ENCODE peak calls at places on chromosomes 5 and 9, in nine cellular contexts. G is transverse colon; M is AG09309; D is CD8-positive, alpha-beta T cell; A is HFFc6; V is Calu3; K is neural crest cell; U is GM12865; X is cardiac fibroblast. O is an unnamed sample.

GRCh38 chr9:114180701-114181582 is 25.6 kb downstream of the COL27A1 start:
- DNase-seq in K (no peak), A (no peak), X (no peak), U (no peak), V (no peak), G (no peak), D (no peak), M (no peak), O (no peak)

GRCh38 chr5:80711938-80712337 is 57.2 kb upstream of the DHFR start:
- DNase-seq in K (peak), A (peak), X (peak), G (no peak), U (peak), M (no peak), D (no peak), V (peak), O (peak)

GRCh38 chr9:126108240-126108639 is 218.4 kb upstream of the MVB12B start:
- DNase-seq in K (peak), M (no peak), D (no peak), G (no peak), X (peak), U (no peak), V (no peak), A (no peak), O (peak)

GRCh38 chr5:112036206-112036605 is 279.2 kb upstream of the NREP start:
- DNase-seq in X (no peak), K (no peak), A (peak), V (no peak), U (no peak), D (no peak), M (peak), G (no peak), O (no peak)

GRCh38 chr5:15354011-15354410 is 146.0 kb upstream of the FBXL7 start:
- DNase-seq in D (no peak), V (no peak), A (no peak), K (no peak), U (no peak), M (no peak), X (no peak), G (no peak), O (no peak)

GRCh38 chr9:75960561-75960960 is 70.1 kb downstream of the PCSK5 start:
- DNase-seq in A (no peak), V (no peak), K (no peak), U (no peak), D (no peak), X (no peak), M (no peak), G (no peak), O (no peak)

GRCh38 chr9:78003730-78004129 is 27.9 kb downstream of the GNAQ start:
- DNase-seq in A (no peak), M (no peak), G (no peak), U (no peak), K (no peak), D (no peak), V (no peak), X (no peak), O (no peak)

GRCh38 chr5:127876384-127876783 is 173.2 kb downstream of the CCDC192 start:
- DNase-seq in X (no peak), V (no peak), D (no peak), G (no peak), M (no peak), K (no peak), U (no peak), A (no peak), O (no peak)

GRCh38 chr9:136614967-136615623 is 47.6 kb upstream of the EGFL7 start:
- DNase-seq in G (peak), M (no peak), K (no peak), U (no peak), D (no peak), A (no peak), X (no peak), V (no peak), O (no peak)

GRCh38 chr5:76441101-76441500 is 38.0 kb downstream of the IQGAP2 start:
- DNase-seq in G (no peak), M (no peak), D (no peak), U (no peak), X (no peak), A (no peak), V (no peak), K (no peak), O (no peak)

GRCh38 chr5:135243194-135244191 is 155.5 kb downstream of the MACROH2A1 start:
- DNase-seq in M (no peak), A (no peak), D (no peak), K (no peak), V (no peak), X (no peak), G (peak), U (no peak), O (no peak)

GRCh38 chr5:72543365-72543764 is 36.2 kb upstream of the ZNF366 start:
- DNase-seq in M (peak), V (no peak), D (no peak), K (no peak), U (no peak), A (peak), X (peak), G (no peak), O (no peak)

GRCh38 chr9:89923961-89924504 is 319.2 kb downstream of the GADD45G start:
- DNase-seq in V (no peak), U (no peak), M (no peak), X (no peak), A (no peak), G (no peak), D (no peak), K (no peak), O (peak)

GRCh38 chr9:70470050-70471015 is 55.9 kb upstream of the KLF9 start:
- DNase-seq in X (no peak), A (no peak), V (peak), K (no peak), U (no peak), M (no peak), D (no peak), G (peak), O (no peak)

GRCh38 chr9:112002847-112003457 is 106.3 kb downstream of the UGCG start:
- DNase-seq in V (no peak), U (no peak), K (no peak), X (peak), D (no peak), G (no peak), A (no peak), M (no peak), O (no peak)

GRCh38 chr9:112002131-112002846 is 105.7 kb downstream of the UGCG start:
- DNase-seq in X (no peak), G (no peak), V (no peak), M (no peak), U (no peak), A (no peak), D (peak), K (no peak), O (no peak)

GRCh38 chr9:111999319-111999718 is 102.7 kb downstream of the UGCG start:
- DNase-seq in M (no peak), A (no peak), K (no peak), V (no peak), D (no peak), U (no peak), X (no peak), G (no peak), O (no peak)

GRCh38 chr9:112003538-112003937 is 106.9 kb downstream of the UGCG start:
- DNase-seq in V (no peak), G (no peak), U (no peak), M (no peak), K (no peak), X (no peak), A (no peak), D (no peak), O (no peak)

DNA sequence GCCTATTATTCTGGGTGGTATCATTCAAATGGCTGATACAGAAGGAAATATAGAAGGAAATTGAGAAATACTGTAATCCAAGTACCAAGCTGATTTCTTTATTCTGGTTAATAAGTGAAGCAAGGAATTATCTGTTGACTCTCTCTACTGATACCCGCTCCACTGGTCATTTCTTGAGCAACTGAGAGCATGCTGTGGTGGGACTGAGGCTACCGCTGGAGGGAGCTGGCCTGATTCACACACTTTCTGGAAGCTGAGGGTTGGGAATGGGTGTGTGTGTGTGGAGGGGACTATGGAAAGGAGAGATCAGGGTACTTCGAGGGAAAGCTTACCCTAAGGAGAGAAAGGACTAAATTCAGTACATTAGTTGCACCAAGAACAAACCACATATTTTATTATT is 104.1 kb downstream of the UGCG start:
- DNase-seq in U (no peak), X (no peak), D (no peak), M (no peak), A (no peak), V (no peak), K (no peak), G (no peak), O (no peak)
- TF ChIP-seq CTCF in U (no peak), X (no peak), D (no peak), M (peak), A (no peak), V (no peak), K (no peak), G (no peak), O (no peak)

DNA sequence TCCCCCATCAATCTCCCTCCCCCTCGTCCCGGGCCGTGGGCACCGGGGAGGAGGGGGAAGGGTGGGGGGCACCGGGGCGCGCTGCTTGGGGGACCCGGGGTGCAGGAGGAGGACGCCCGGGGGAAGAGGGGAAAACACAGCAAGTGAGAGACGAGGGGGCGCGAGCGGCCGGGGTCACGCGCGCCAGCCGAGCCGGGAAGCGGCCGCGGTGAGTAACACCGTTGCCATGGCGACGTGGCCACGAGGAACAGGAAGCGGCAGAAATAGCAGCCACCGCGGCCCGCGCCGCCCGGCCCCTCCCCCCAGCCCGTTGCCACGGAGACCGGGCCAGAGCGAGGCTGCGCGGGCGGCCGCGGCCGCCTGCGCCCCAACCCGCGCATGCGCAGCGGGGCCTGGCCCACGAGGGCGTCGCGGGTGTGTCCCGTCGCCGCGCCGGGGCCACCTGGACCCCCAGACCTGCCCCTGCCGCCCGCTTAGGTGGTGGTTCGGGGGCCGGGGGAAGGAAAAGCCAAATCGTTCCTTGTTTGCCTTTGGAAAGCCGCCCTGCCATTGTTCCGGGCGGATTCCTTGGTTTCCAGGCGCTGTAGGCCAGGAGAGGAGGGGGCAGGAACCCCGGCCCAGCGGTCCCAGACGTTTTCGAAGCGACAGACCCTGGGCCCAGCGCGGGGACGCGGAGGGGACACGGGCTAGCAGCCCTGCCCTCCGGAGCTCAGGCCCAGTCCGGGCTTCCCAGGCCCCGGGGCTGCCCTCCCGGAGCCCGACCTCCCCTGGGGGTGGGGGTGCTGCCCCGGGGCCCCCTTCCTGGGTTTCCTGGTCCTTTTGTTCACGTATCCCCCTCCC is 207.1 kb downstream of the C9orf50 start:
- DNase-seq in D (peak), K (peak), M (peak), X (peak), V (peak), G (peak), U (peak), A (peak), O (peak)
- TF ChIP-seq CTCF in D (no peak), K (no peak), M (no peak), X (no peak), V (no peak), G (no peak), U (no peak), A (no peak), O (no peak)

DNA sequence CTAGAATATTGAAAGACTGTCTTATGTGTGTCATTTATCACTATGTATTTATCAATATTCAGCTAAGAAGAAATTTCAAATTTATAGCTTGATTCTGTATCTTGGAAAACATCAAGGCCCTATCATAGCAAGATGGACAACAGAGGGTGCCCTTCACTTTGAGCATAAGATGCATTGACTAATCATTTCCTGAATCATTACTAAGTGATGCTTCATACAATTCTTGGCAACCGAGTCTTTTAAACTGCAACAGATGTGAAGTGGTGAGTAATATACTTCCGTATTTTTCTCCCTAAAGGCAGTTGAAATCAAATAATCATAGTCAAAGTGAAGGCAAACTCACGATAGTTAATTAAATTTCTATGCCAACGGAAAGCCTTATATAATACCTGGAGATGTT is 318.6 kb upstream of the RGMB start:
- DNase-seq in G (no peak), M (peak), K (no peak), D (no peak), U (no peak), X (peak), A (peak), V (no peak), O (peak)
- TF ChIP-seq CTCF in G (no peak), M (peak), K (no peak), D (no peak), U (no peak), X (peak), A (peak), V (no peak), O (no peak)

DNA sequence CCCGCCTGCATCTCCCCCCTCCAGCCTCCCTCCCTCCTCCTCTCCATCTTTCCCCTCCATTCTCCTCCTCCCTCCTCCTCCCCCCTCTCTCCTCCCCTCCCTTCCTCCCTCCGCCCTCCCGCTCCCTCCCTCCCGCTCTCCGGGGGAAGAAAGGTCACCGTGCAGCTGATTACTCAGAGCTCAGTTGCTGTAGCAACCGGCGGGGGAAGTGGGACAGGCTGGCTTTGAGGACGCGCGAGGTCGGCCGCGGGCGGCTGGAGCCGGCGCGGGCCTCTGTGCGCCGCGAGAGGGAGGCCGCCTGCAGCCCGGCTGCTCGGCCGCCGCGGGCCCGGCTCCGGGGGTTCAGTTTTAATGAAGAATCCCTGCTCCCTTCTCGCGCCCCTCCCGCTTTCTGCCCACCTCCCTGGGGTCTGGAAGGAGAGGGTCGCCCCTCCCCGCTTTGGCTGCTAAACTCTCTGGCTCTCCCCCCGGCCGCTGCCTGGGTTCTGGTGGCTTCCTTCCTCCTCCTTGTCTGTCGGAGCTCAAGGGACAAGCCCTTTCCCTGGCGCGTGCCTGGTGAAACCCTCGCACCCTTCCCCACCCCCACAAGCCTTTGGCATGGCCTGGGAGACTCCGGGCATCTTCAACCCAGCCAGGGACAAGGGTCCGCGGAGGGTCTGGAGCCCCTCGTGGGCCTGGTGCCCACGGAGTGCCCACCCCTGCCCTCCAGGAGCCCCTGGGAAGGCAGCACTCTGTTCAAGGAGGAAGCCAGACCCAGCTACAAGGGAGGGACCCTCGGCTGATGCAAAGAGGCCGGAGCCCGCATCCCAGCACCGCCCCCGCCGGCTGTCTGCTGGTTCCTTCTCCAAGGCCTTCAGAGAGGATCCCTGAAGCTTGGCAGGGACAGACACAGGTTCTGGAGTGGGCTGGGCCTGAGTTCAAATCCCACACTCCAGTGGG is 160.3 kb downstream of the C9orf50 start:
- DNase-seq in V (peak), A (peak), M (peak), U (peak), G (peak), D (peak), X (peak), K (peak), O (peak)
- TF ChIP-seq CTCF in V (no peak), A (peak), M (no peak), U (no peak), G (no peak), D (no peak), X (peak), K (no peak), O (no peak)

DNA sequence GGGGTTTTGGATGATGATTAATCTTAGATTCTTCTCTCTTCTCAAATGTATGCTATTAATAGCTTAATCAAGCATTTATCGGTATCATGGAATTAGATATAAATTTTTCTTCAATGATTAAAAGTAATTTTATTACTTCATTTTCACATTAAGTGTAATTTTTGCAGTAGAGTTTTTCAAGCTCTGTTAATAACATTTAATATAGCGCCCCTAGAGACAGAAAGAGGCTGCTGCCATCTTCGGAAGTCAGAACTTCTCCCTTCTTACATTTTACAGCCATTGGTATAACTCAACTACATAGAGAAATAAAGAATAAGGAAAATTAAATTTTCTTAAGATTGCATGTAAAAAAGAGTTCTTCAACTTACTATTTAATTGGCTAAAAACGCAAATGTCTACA is 540.3 kb downstream of the GABRG2 start:
- DNase-seq in X (peak), V (no peak), U (no peak), K (no peak), M (no peak), G (no peak), A (no peak), D (no peak), O (no peak)
- TF ChIP-seq CTCF in X (no peak), V (no peak), U (peak), K (peak), M (no peak), G (no peak), A (peak), D (no peak), O (peak)

GRCh38 chr9:116599342-116599884 is 87.7 kb upstream of the TRIM32 start:
- DNase-seq in G (no peak), D (no peak), M (no peak), X (no peak), K (no peak), A (no peak), V (no peak), U (no peak), O (no peak)
- TF ChIP-seq CTCF in G (no peak), D (no peak), M (no peak), X (peak), K (peak), A (peak), V (no peak), U (no peak), O (no peak)